ENCODE peak calls at places on chromosomes 12 and 14, in six cellular contexts. I, R, L, K, X and H are unnamed samples.

GRCh38 chr12:78293039-78293686 is 462.5 kb downstream of the NAV3 start:
- DNase-seq in K (no peak), X (no peak), I (peak), R (no peak), L (no peak), H (no peak)

GRCh38 chr12:114670257-114670955 is 13.6 kb downstream of the TBX3 start:
- DNase-seq in R (no peak), L (no peak), X (no peak), I (no peak), K (no peak), H (no peak)

GRCh38 chr14:53055003-53055402 is 98.1 kb downstream of the DDHD1 start:
- DNase-seq in L (peak), X (peak), K (peak), R (no peak), I (peak), H (no peak)

GRCh38 chr14:100528962-100529560 is 58.2 kb downstream of the BEGAIN start:
- DNase-seq in I (no peak), L (no peak), K (no peak), X (peak), R (no peak), H (no peak)

GRCh38 chr12:11879306-11879705 is 191.4 kb upstream of the BCL2L14 start:
- DNase-seq in I (no peak), R (no peak), L (no peak), K (no peak), X (no peak), H (no peak)

GRCh38 chr12:122841544-122842321 is 6.5 kb downstream of the HIP1R start:
- DNase-seq in I (peak), R (no peak), L (no peak), X (peak), K (no peak), H (no peak)

GRCh38 chr12:26555139-26555538 is 277.9 kb downstream of the ITPR2 start:
- DNase-seq in L (no peak), K (no peak), I (no peak), X (no peak), R (no peak), H (no peak)

GRCh38 chr12:107318804-107319535 is 225.6 kb upstream of the CRY1 start:
- DNase-seq in R (peak), L (no peak), I (no peak), K (peak), X (peak), H (no peak)

GRCh38 chr12:125114365-125115141 is 49.3 kb downstream of the AACS start:
- DNase-seq in K (no peak), X (no peak), R (no peak), L (no peak), I (no peak), H (no peak)

GRCh38 chr14:37650356-37651037 is 55.1 kb downstream of the TTC6 start:
- DNase-seq in L (no peak), R (no peak), K (no peak), I (peak), X (no peak), H (no peak)

GRCh38 chr14:50944647-50945413 is 547 bp upstream of the PYGL start:
- DNase-seq in X (no peak), L (no peak), R (no peak), I (peak), K (no peak), H (no peak)

GRCh38 chr12:69070319-69071090 is 137.5 kb upstream of the CPM start:
- DNase-seq in I (peak), L (no peak), X (peak), K (peak), R (peak), H (peak)

GRCh38 chr12:76919388-76920181 is 40.8 kb upstream of the CSRP2 start:
- DNase-seq in R (no peak), K (no peak), L (no peak), I (no peak), X (no peak), H (no peak)

GRCh38 chr12:115075552-115076170 is 391.7 kb upstream of the TBX3 start:
- DNase-seq in I (no peak), R (no peak), L (no peak), X (no peak), K (peak), H (no peak)

GRCh38 chr12:127286281-127286680 is 980.7 kb upstream of the TMEM132C start:
- DNase-seq in X (no peak), L (no peak), K (no peak), I (no peak), R (no peak), H (no peak)

GRCh38 chr12:26293612-26294011 is 98.2 kb downstream of the SSPN start:
- DNase-seq in L (no peak), X (no peak), K (no peak), I (no peak), R (no peak), H (no peak)

GRCh38 chr12:2198088-2198501 is 145.3 kb downstream of the CACNA1C start:
- DNase-seq in X (no peak), L (no peak), R (peak), K (no peak), I (no peak), H (no peak)

GRCh38 chr12:121793501-121793835 is at the start of gene RHOF:
- DNase-seq in K (peak), R (no peak), X (peak), I (no peak), L (no peak), H (no peak)

GRCh38 chr12:67651380-67651695 is 2.8 kb downstream of the DYRK2 start:
- DNase-seq in I (peak), K (no peak), X (peak), L (no peak), R (no peak), H (no peak)

GRCh38 chr12:89947437-89948265 is 239.0 kb upstream of the ATP2B1 start:
- DNase-seq in I (no peak), K (no peak), X (no peak), L (no peak), R (no peak), H (no peak)

GRCh38 chr14:63493246-63493645 is 49.9 kb downstream of the PPP2R5E start:
- DNase-seq in L (no peak), K (no peak), X (peak), R (no peak), I (no peak), H (no peak)

GRCh38 chr12:7128681-7129593 is at the start of gene RBP5:
- DNase-seq in K (peak), X (no peak), L (no peak), I (no peak), R (no peak), H (no peak)

GRCh38 chr12:95615735-95616134 is 64.5 kb upstream of the USP44 start:
- DNase-seq in L (no peak), X (no peak), K (no peak), I (no peak), R (no peak), H (no peak)

GRCh38 chr12:21337959-21338704 is 3.4 kb upstream of the SLCO1A2 start:
- DNase-seq in R (no peak), X (no peak), L (no peak), K (no peak), I (no peak), H (no peak)

GRCh38 chr12:66851134-66851533 is 172.3 kb upstream of the GRIP1 start:
- DNase-seq in L (no peak), I (no peak), X (no peak), R (no peak), K (no peak), H (peak)

GRCh38 chr12:116924558-116925453 is 14.1 kb downstream of the FBXW8 start:
- DNase-seq in I (peak), K (no peak), R (no peak), X (no peak), L (peak), H (no peak)

GRCh38 chr14:96536807-96537206 is 34.6 kb downstream of the PAPOLA start:
- DNase-seq in X (no peak), L (no peak), I (no peak), R (no peak), K (no peak), H (no peak)

GRCh38 chr12:46886541-46887041 is 60.8 kb upstream of the SLC38A4 start:
- DNase-seq in L (no peak), I (peak), X (no peak), K (no peak), R (no peak), H (no peak)

DNA sequence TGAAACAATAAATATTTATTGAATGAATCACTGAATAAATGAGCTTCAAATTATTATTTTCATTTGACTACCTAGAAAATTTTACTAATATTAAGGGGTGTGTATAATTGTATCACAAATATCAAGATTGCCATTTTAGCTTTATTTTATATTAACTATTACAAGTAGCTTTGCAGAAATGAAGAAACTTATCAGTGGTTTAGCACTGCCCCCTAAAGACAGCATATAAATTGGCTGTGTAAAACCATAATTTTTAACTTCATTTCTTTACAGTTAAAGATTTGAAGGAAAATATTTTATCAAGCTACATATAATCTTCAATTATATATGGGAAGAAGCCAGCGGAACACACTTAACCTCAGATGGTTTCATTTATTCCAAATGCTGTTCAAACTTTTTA is 11.4 kb downstream of the GARIN6 start:
- DNase-seq in I (no peak), K (no peak), X (no peak), L (no peak), R (no peak), H (no peak)
- TF ChIP-seq CTCF in I (peak), K (no peak), X (peak), L (peak), R (no peak), H (no peak)

GRCh38 chr14:64541261-64541970 is 875 bp downstream of the HSPA2 start:
- DNase-seq in K (no peak), R (peak), X (no peak), L (no peak), I (no peak), H (no peak)
- H3K27ac ChIP-seq in K (no peak), R (no peak), X (no peak), L (no peak), I (no peak), H (no peak)

DNA sequence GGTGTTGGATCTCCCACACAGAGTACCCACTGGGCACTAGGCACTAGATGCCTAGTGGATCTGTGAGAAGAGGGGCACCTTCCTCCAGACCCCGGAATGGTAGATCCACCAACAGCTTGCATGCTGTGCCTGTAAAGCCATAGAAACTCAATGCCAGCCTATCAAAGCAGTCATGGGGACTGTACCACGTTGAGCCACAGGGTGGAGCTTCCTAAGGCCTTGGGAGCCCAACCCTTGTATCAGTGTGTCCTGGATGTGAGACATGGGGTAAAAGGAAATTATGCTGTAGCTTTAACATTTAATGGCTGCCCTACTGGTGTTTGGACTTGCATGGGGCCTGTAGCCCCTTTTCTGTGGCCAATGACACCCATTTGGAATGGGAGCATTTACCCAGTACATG is 1024.9 kb downstream of the TMEM121 start:
- DNase-seq in L (no peak), I (no peak), X (no peak), K (no peak), R (no peak), H (no peak)
- TF ChIP-seq GABPA in L (no peak), I (no peak), X (no peak), K (no peak), R (no peak), H (no peak)

GRCh38 chr12:108635201-108635996 is 1.7 kb upstream of the SELPLG start:
- DNase-seq in X (no peak), L (peak), I (no peak), R (no peak), K (no peak), H (peak)

GRCh38 chr12:108633534-108634224 is at the start of gene SELPLG:
- DNase-seq in R (no peak), L (peak), X (no peak), K (peak), I (no peak), H (peak)

GRCh38 chr12:108634225-108634795 is 616 bp upstream of the SELPLG start:
- DNase-seq in X (no peak), R (no peak), I (no peak), L (no peak), K (peak), H (peak)

GRCh38 chr12:108630481-108631207 is 3.0 kb downstream of the SELPLG start:
- DNase-seq in X (no peak), L (no peak), R (no peak), I (no peak), K (no peak), H (peak)

DNA sequence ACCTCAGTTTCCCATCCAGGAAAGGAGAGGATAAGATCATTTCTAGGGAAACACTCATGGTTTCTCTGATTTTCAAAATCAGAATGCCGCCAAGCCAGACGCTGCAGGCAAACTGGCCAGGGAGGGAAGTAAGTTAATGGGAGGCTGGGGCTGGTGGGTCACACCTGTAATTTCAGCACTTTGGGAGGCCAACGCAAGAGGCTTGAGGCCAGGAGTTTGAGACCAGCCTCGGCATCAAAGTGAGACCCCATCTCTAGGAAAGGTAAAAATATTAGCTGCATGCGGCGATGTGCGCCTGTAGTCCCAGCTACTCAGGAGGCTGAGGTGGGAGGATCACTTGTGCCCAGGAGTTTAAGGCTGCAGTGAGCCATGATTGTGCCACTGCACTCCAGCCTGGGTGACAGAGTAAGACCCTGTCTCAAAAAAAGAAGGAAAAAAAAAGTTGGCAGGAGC is 587 bp downstream of the SELPLG start:
- DNase-seq in X (no peak), L (no peak), I (no peak), R (no peak), K (no peak), H (peak)
- TF ChIP-seq CTCF in X (no peak), L (no peak), I (no peak), R (no peak), K (no peak), H (no peak)

GRCh38 chr12:54371328-54372112 is 7.2 kb upstream of the GPR84 start:
- DNase-seq in X (peak), I (no peak), K (no peak), R (no peak), L (no peak), H (no peak)

GRCh38 chr12:54368709-54369596 is 4.7 kb upstream of the GPR84 start:
- DNase-seq in X (peak), K (peak), I (peak), L (no peak), R (peak), H (no peak)

GRCh38 chr12:54368016-54368708 is 3.9 kb upstream of the GPR84 start:
- DNase-seq in X (no peak), I (no peak), R (no peak), K (no peak), L (no peak), H (no peak)

GRCh38 chr12:54370218-54370730 is 6.0 kb upstream of the GPR84 start:
- DNase-seq in R (peak), K (peak), L (no peak), I (no peak), X (peak), H (peak)

GRCh38 chr12:54369597-54370217 is 5.4 kb upstream of the GPR84 start:
- DNase-seq in K (peak), R (no peak), I (no peak), L (no peak), X (no peak), H (no peak)
- H3K27ac ChIP-seq in K (peak), R (no peak), I (no peak), L (no peak), X (no peak), H (no peak)

DNA sequence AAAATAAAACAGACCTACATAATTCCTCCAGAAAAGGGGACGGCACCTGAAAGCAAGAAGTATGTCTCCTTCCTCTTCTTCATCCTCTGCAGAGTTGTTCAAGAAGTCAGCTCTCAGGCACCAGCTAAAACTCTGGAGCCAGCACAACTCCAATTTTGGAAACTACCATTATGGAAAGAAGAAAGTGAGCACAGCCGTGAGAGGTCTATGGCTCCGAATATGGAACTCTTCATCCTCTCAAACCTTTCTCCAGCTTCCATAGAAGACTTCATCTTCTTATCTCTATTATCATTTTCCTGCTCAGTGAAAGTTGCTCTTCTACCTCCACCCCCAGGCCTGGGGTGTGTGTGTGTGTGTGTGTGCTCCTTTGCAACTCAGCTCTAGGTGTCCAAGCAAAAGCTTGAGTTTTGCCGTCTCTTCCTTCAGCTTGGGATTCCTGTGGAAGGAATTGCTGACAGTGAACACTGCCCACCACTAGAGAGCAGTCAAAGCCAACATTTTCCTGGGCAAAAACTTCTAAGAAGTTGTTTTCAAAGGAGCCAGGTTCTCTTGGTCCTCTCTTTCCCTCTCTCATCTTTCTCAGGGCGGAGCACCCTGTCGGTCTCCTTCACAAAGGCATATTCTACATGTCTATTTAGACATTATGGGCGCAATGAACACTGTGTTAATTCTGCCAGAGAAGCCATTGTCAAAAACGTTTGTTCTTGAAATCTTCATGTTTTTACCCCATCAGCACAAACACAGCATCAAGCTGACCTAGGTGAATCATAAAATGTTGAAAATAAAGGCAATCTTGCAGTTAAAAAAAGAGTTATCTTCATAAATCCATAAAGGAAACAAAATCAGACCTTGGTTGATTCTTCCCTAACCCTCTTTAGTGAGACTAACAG is 155.1 kb downstream of the DIO2 start:
- DNase-seq in I (peak), K (peak), X (peak), R (peak), L (no peak), H (peak)
- TF ChIP-seq GABPA in I (no peak), K (no peak), X (no peak), R (no peak), L (no peak), H (no peak)

GRCh38 chr12:823043-823698 is 70.8 kb downstream of the WNK1 start:
- DNase-seq in R (no peak), X (no peak), I (no peak), L (peak), K (no peak), H (peak)

GRCh38 chr12:820336-820735 is 68.0 kb downstream of the WNK1 start:
- DNase-seq in R (no peak), K (no peak), L (no peak), X (no peak), I (no peak), H (no peak)

GRCh38 chr12:817941-818600 is 65.7 kb downstream of the WNK1 start:
- DNase-seq in R (no peak), X (no peak), K (no peak), L (no peak), I (no peak), H (no peak)

GRCh38 chr12:818733-819132 is 66.4 kb downstream of the WNK1 start:
- DNase-seq in X (no peak), K (no peak), I (no peak), L (no peak), R (no peak), H (no peak)
- TF ChIP-seq CTCF in X (peak), K (no peak), I (no peak), L (no peak), R (no peak), H (no peak)

GRCh38 chr12:111427417-111428074 is 21.8 kb downstream of the SH2B3 start:
- DNase-seq in L (no peak), R (no peak), X (no peak), K (no peak), I (no peak), H (no peak)
- H3K27ac ChIP-seq in L (peak), R (no peak), X (no peak), K (no peak), I (no peak), H (peak)